ENCODE peak calls at places on chromosomes 4 and X, in seven cellular contexts. P is lower leg skin, V is lower lobe of right lung, K is fibroblast of lung, W is fibroblast of mammary gland, G is adrenal gland, R is OCI-LY7. T is an unnamed sample.

GRCh38 chr4:80611366-80611765 is 275.8 kb downstream of the CFAP299 start:
- DNase-seq in P (no peak), V (no peak), K (no peak), W (no peak), G (no peak), R (peak), T (no peak)

GRCh38 chr4:22129454-22130075 is 181.0 kb upstream of the KCNIP4 start:
- DNase-seq in P (no peak), V (no peak), K (peak), W (peak), G (peak), R (no peak), T (peak)

GRCh38 chr4:113117346-113117677 is 67.9 kb downstream of the ANK2 start:
- DNase-seq in P (no peak), V (no peak), K (no peak), W (no peak), G (no peak), R (no peak), T (no peak)

GRCh38 chrX:19462231-19462630 is 53.1 kb downstream of the MAP3K15 start:
- DNase-seq in P (no peak), V (no peak), K (no peak), W (no peak), G (no peak), R (no peak), T (no peak)

GRCh38 chr4:112589207-112589606 is 47.5 kb downstream of the ZGRF1 start:
- DNase-seq in P (no peak), V (no peak), K (peak), W (peak), G (no peak), R (no peak), T (no peak)

GRCh38 chrX:138492371-138492770 is 219.1 kb downstream of the FGF13 start:
- DNase-seq in P (no peak), V (no peak), K (no peak), W (no peak), G (no peak), R (no peak), T (no peak)

GRCh38 chrX:107135076-107135964 is 16.7 kb upstream of the RBM41 start:
- DNase-seq in P (no peak), V (no peak), K (peak), W (peak), G (no peak), R (no peak), T (no peak)

GRCh38 chrX:120029354-120029753 is 48.1 kb downstream of the RHOXF2B start:
- DNase-seq in P (no peak), V (no peak), K (no peak), W (no peak), G (no peak), R (no peak), T (no peak)

GRCh38 chr4:113637363-113637762 is 124.2 kb downstream of the CAMK2D start:
- DNase-seq in P (no peak), V (no peak), K (peak), W (no peak), G (no peak), R (no peak), T (no peak)

GRCh38 chr4:147160908-147161513 is 215.3 kb upstream of the TTC29 start:
- DNase-seq in P (no peak), V (no peak), K (peak), W (peak), G (peak), R (peak), T (peak)

GRCh38 chr4:147163311-147163710 is 217.6 kb upstream of the TTC29 start:
- DNase-seq in P (no peak), V (no peak), K (no peak), W (peak), G (no peak), R (no peak), T (no peak)

GRCh38 chr4:147157860-147158701 is 212.4 kb upstream of the TTC29 start:
- DNase-seq in P (no peak), V (peak), K (peak), W (peak), G (no peak), R (no peak), T (peak)
- TF ChIP-seq CTCF in P (no peak), V (no peak), K (no peak), W (no peak), G (no peak), R (no peak), T (no peak)

GRCh38 chr4:123399638-123400358 is 3.2 kb downstream of the SPRY1 start:
- DNase-seq in P (no peak), V (no peak), K (peak), W (peak), G (no peak), R (no peak), T (no peak)

GRCh38 chr4:123398803-123399637 is 2.4 kb downstream of the SPRY1 start:
- DNase-seq in P (peak), V (peak), K (peak), W (peak), G (peak), R (peak), T (peak)

GRCh38 chr4:123396294-123397275 is at the start of gene SPRY1:
- DNase-seq in P (peak), V (peak), K (peak), W (peak), G (peak), R (peak), T (peak)

GRCh38 chr4:123397276-123398150 is 918 bp downstream of the SPRY1 start:
- DNase-seq in P (peak), V (peak), K (peak), W (peak), G (peak), R (peak), T (peak)

DNA sequence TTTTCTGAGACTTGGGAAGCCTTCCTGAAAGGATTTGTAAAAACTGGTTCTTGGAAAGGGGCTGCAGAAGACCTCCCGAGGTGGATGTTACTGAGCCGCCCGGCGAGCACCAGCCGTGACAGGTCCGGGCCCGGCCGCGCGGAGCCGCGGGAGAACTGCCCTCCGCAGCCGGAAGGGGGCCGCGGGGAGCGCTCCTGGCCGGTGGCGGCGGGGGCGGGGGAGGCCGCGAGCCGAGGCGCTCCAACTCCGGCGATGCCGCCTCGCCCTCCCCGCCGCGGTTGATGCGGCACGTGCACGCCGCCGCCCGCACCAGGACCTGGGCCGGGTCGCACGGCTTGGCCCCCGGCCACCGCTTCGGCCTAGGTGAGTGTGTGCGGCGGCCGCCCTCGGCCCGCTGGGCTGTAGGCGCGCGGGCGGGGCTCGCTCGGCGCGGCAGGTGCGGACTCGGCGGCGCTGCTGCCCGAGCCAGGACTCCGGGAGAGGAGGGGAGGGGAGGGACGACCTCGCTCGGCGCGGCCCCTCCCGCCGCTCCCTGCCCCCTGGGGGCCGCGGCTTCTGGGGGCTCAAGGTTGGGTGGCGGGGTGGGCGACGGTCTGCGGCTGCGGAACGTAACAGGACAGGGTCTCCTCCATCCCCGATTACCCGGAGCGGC is 1.7 kb downstream of the SPRY1 start:
- DNase-seq in P (peak), V (peak), K (peak), W (peak), G (peak), R (peak), T (peak)
- TF ChIP-seq CTCF in P (no peak), V (peak), K (peak), W (no peak), G (peak), R (peak), T (peak)

DNA sequence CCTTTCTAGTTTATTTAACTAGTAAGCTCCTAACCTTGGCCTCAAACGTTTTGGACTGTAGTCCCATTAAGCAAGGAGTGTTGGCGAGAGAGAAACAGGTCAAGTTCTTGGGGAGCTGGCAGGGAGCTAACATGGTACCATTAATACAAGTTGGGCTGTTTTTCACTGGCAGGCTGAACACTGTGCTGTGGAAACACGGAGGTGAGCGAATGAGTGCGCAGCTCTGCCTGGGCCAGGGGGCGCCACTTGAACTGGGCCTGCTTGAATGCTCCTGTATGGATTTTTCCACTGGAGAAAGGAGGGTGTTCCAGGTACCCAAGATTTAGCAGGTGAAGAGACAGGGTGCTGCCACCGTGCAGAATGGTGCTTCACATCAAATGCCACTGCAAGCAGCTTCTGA is 7.4 kb upstream of the SMS start:
- DNase-seq in P (no peak), V (no peak), K (no peak), W (no peak), G (no peak), R (no peak), T (no peak)
- TF ChIP-seq CTCF in P (no peak), V (no peak), K (no peak), W (no peak), G (no peak), R (peak), T (no peak)

GRCh38 chr4:4985844-4986243 is 33.4 kb downstream of the CYTL1 start:
- DNase-seq in P (no peak), V (no peak), K (no peak), W (no peak), G (no peak), R (peak), T (peak)
- TF ChIP-seq CTCF in P (no peak), V (no peak), K (no peak), W (peak), G (no peak), R (peak), T (no peak)

GRCh38 chr4:150875367-150875766 is 139.7 kb downstream of the LRBA start:
- DNase-seq in P (no peak), V (no peak), K (no peak), W (no peak), G (no peak), R (no peak), T (no peak)
- TF ChIP-seq CTCF in P (no peak), V (no peak), K (no peak), W (no peak), G (no peak), R (no peak), T (no peak)

GRCh38 chr4:18440527-18441215 is 419.1 kb upstream of the LCORL start:
- DNase-seq in P (no peak), V (no peak), K (no peak), W (no peak), G (no peak), R (no peak), T (no peak)
- TF ChIP-seq CTCF in P (no peak), V (no peak), K (no peak), W (no peak), G (no peak), R (no peak), T (no peak)

GRCh38 chr4:8761167-8761823 is 110.3 kb downstream of the HMX1 start:
- DNase-seq in P (no peak), V (peak), K (no peak), W (no peak), G (no peak), R (no peak), T (no peak)
- TF ChIP-seq CTCF in P (no peak), V (no peak), K (no peak), W (no peak), G (no peak), R (no peak), T (no peak)

DNA sequence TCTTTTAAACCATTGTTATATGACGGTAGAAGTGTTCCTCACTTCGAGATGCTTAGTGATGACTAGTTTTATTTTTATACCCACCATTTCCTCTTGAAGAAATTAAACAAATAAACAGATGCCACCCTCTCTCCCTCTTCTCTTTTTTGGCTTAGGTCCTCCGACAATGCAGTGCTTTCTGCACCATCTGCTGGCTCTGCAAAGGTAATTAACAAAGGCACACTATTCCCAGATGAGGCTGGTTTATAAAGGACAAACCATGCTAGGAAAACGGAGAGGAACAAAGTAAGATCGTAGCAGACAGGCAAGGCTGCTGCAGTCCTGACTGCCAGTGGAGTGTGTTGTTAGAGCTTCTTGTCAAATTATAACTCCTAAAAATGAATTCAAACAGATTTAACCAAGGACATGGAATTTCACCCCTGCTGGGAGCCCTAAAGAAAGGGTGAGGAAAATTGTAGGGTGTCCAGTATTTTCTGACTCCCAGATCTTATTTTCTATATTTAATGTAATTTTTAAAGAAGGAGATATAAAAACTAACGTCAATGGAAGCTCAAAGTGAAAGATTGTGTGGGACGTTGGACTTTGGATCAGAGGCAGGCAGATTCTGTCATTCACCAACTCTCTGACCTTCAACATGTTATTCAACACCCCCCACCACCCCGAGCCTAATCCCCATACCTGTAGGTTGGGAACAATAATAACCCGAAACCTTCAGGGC is 142.1 kb downstream of the CPEB2 start:
- DNase-seq in P (no peak), V (no peak), K (peak), W (no peak), G (no peak), R (no peak), T (no peak)
- TF ChIP-seq CTCF in P (no peak), V (no peak), K (no peak), W (no peak), G (no peak), R (no peak), T (no peak)

T was measured in endothelial cell.